ENCODE peak calls at places on chromosomes 7 and 10, in nine cellular contexts. F is aorta; C is skeletal muscle cell; H is cardiac fibroblast; D is GM23338; K is CD8-positive, alpha-beta memory T cell; B is fibroblast of lung; J is PC-9; Q is transverse colon. R is an unnamed sample.

GRCh38 chr7:123500878-123501489 is 33.4 kb downstream of the IQUB start:
- DNase-seq in F (no peak), C (no peak), H (no peak), D (no peak), K (no peak), B (no peak), J (no peak), Q (no peak), R (no peak)

GRCh38 chr10:4303045-4303444 is 518.0 kb upstream of the KLF6 start:
- DNase-seq in F (no peak), C (no peak), H (no peak), D (no peak), K (no peak), B (peak), J (no peak), Q (no peak), R (no peak)

GRCh38 chr7:151351967-151352366 is 10.4 kb downstream of the NUB1 start:
- DNase-seq in F (no peak), C (no peak), H (no peak), D (no peak), K (peak), B (no peak), J (no peak), Q (no peak), R (no peak)

GRCh38 chr10:93039721-93040120 is 20.9 kb upstream of the CYP26C1 start:
- DNase-seq in F (no peak), C (no peak), H (peak), D (peak), K (no peak), B (peak), J (no peak), Q (no peak), R (peak)

GRCh38 chr10:1141701-1142100 is 85.5 kb downstream of the WDR37 start:
- DNase-seq in F (no peak), C (no peak), H (no peak), D (no peak), K (no peak), B (no peak), J (no peak), Q (no peak), R (no peak)

GRCh38 chr7:87480386-87480785 is 4.9 kb upstream of the ABCB4 start:
- DNase-seq in F (no peak), C (no peak), H (no peak), D (no peak), K (no peak), B (no peak), J (no peak), Q (no peak), R (peak)

GRCh38 chr10:12628964-12629766 is 279.8 kb downstream of the CAMK1D start:
- DNase-seq in F (no peak), C (no peak), H (no peak), D (no peak), K (no peak), B (no peak), J (no peak), Q (peak), R (no peak)

GRCh38 chr7:43391518-43391917 is 191.4 kb upstream of the STK17A start:
- DNase-seq in F (no peak), C (no peak), H (no peak), D (peak), K (no peak), B (no peak), J (no peak), Q (no peak), R (no peak)

GRCh38 chr10:114685456-114685855 is 27.4 kb upstream of the ABLIM1 start:
- DNase-seq in F (no peak), C (no peak), H (no peak), D (no peak), K (no peak), B (no peak), J (no peak), Q (no peak), R (no peak)

GRCh38 chr7:36348256-36348655 is 41.4 kb upstream of the ANLN start:
- DNase-seq in F (no peak), C (peak), H (peak), D (no peak), K (no peak), B (peak), J (no peak), Q (no peak), R (peak)

GRCh38 chr10:97765201-97765600 is 6.6 kb downstream of the SFRP5 start:
- DNase-seq in F (no peak), C (peak), H (no peak), D (no peak), K (no peak), B (no peak), J (no peak), Q (peak), R (no peak)

GRCh38 chr10:61903184-61903990 is 1.9 kb downstream of the ARID5B start:
- DNase-seq in F (peak), C (no peak), H (peak), D (peak), K (peak), B (peak), J (peak), Q (peak), R (peak)

GRCh38 chr7:47453093-47454056 is 128.5 kb downstream of the TNS3 start:
- DNase-seq in F (peak), C (peak), H (peak), D (no peak), K (no peak), B (peak), J (peak), Q (peak), R (peak)
- H3K4me3 ChIP-seq in F (no peak), C (peak), H (peak), D (no peak), K (no peak), B (no peak), J (peak), Q (no peak), R (peak)

DNA sequence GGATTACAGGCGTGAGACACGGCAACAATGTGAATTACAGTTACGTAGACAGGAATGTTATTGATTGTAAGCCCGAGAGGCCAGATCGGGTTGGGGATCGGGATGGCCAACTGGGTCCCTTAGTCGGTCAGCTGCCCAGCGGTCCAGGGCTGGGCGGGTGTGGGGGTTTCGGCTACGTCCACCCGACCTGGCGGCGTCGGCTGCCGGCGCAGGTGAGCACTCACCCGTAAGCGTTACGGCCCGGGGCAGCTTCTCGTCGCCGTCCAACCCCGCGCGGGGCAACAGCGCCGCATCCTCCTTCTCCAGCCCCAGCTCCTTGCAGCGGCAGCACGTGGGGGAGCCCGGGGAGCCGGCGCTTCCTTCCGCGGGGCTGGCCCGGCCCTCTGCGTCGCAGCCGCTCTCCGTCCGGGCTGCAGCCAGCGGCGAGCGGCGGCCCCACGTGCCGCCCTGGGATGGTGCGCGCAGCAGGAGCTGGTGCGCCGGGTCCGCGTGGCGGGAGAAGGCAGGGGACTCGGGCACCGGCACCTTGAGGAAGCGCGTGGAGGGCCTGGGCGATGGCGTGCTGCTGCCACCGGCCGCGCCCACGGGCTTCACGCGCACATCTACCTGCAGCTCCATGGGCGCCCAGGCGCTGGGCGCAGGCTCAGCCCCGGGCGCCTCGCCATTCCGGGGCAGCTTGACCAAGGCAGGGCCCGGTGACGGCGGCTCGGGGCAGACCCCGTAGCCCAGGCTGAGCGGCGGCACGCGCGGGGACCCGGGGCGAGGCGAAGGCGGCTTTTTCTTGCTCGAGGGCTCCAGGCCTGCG is 609 bp downstream of the KLRG2 start:
- DNase-seq in F (no peak), C (no peak), H (no peak), D (peak), K (no peak), B (no peak), J (no peak), Q (no peak), R (no peak)
- H3K4me3 ChIP-seq in F (peak), C (peak), H (no peak), D (peak), K (peak), B (no peak), J (no peak), Q (peak), R (no peak)

GRCh38 chr10:16804123-16804522 is 13.1 kb downstream of the RSU1 start:
- DNase-seq in F (no peak), C (no peak), H (no peak), D (no peak), K (no peak), B (no peak), J (no peak), Q (no peak), R (no peak)

GRCh38 chr10:16809074-16809718 is 8.0 kb downstream of the RSU1 start:
- DNase-seq in F (no peak), C (no peak), H (peak), D (peak), K (peak), B (peak), J (no peak), Q (peak), R (peak)

GRCh38 chr10:16799621-16800020 is 17.6 kb downstream of the RSU1 start:
- DNase-seq in F (no peak), C (no peak), H (no peak), D (peak), K (no peak), B (no peak), J (no peak), Q (no peak), R (no peak)

GRCh38 chr10:16798571-16798970 is 18.7 kb downstream of the RSU1 start:
- DNase-seq in F (no peak), C (no peak), H (no peak), D (no peak), K (no peak), B (no peak), J (no peak), Q (no peak), R (no peak)

DNA sequence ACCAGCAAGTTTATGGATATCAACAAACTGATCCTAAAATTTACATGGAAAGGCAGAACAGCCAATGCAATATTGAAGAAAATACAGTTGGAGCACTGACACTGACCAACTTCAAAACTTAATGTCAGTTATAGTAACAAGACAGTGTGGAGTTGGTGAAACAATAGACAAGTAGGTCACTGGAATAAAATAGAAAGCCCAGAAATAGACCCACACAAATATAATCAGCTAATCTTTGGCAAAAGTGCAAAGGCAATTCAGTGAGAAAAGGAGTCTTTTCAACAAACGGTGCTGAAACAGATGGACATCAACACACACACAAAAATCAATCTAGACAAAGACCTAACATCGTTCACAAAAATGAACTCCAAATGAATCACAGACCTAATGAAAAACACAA is 13.8 kb downstream of the RSU1 start:
- DNase-seq in F (no peak), C (no peak), H (no peak), D (no peak), K (no peak), B (no peak), J (no peak), Q (no peak), R (no peak)
- H3K4me3 ChIP-seq in F (no peak), C (no peak), H (no peak), D (no peak), K (no peak), B (no peak), J (no peak), Q (no peak), R (no peak)

DNA sequence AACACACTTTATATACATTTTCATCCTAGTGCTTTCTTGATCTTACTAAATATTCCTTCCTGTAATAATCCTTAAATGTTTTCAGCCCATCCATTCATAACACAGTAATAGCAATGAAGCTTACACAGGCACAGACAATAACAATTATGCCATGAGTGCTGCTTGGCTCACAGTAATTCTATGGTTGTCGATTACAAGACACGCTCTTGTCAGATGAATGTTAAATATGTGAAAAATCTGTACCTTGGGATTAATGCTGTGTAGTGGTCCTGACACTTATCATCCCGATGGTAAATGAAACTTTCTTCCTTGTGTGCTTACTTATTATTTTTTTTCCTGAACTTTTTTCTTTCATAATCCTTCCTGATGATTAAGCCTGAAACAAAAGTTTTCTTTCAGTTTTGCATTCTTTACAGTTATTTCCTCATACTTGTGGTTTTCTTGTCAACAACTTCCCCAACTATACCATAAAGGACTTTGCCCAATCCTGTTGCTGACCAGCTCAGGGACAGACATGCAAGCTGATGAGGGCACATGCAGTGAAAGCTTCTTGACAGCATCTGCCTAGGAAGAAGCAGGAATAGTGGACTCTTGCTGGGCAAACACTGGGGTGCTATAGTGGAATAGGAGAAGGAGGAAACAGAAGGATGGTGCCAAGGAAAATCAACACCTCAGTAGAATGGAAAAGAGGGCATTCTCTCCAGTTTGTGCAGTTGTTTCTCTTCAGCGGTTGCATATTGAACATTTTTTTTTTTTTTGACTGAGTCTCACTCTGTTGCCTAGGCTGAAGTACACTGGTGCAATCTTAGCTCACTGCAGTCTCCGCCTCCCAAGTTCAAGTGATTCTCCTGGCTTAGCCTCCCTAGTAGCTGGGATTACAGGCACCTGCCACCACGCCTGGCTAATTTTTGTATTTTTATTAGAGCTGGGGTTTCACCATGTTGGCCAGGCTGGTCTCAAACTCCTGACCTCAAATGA is 6.7 kb upstream of the MGAM2 start:
- DNase-seq in F (peak), C (peak), H (peak), D (no peak), K (no peak), B (no peak), J (peak), Q (peak), R (no peak)
- H3K4me3 ChIP-seq in F (no peak), C (no peak), H (no peak), D (no peak), K (no peak), B (no peak), J (no peak), Q (no peak), R (no peak)

GRCh38 chr10:49187044-49187484 is 1.1 kb downstream of the TMEM273 start:
- DNase-seq in F (no peak), C (no peak), H (no peak), D (no peak), K (no peak), B (no peak), J (no peak), Q (no peak), R (no peak)
- H3K4me3 ChIP-seq in F (no peak), C (no peak), H (no peak), D (no peak), K (peak), B (no peak), J (no peak), Q (no peak), R (no peak)

DNA sequence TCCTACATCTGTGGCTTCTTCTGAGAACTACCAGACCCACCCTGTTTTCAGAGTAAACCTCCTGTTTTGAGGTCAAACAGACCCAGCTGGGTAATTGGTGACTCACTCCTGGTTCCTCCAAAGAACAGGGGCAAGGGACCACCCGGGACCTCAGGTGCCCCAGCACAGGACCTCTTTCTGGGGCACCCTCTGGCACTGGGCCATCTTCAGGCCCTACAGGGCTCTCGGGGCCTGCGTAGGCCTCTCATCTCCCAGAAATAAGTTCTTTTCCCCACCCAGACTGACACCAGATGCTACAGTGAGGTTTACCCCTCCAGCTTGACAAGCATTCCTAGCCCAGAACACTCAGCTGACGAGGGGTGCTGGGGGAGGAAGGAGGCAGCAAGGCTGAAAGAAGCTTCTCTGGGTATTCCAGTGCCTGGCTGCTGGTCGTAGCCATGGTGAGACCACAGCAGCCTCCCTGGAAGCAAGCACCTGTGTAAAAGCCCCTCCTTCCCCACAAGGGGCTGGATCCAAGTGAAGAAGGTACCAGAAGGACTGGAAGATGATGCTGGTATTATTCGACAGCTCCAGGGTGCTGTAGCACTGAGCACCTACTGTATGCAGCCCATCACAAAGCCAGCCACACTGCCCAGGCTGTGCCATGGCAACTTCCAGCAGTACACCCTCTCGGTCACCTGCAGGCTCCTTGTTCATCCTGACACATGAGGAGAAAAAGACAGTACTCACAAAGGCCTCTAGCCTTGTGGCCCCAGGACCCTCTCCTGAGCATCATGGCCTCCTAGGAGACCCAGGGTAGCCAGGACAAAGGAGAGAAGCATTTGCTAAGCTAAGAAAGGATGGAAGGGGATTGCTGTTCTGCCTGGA is 47.4 kb downstream of the ALOX5 start:
- DNase-seq in F (no peak), C (no peak), H (no peak), D (no peak), K (no peak), B (peak), J (no peak), Q (peak), R (no peak)
- H3K4me3 ChIP-seq in F (no peak), C (no peak), H (no peak), D (no peak), K (peak), B (no peak), J (no peak), Q (no peak), R (no peak)

DNA sequence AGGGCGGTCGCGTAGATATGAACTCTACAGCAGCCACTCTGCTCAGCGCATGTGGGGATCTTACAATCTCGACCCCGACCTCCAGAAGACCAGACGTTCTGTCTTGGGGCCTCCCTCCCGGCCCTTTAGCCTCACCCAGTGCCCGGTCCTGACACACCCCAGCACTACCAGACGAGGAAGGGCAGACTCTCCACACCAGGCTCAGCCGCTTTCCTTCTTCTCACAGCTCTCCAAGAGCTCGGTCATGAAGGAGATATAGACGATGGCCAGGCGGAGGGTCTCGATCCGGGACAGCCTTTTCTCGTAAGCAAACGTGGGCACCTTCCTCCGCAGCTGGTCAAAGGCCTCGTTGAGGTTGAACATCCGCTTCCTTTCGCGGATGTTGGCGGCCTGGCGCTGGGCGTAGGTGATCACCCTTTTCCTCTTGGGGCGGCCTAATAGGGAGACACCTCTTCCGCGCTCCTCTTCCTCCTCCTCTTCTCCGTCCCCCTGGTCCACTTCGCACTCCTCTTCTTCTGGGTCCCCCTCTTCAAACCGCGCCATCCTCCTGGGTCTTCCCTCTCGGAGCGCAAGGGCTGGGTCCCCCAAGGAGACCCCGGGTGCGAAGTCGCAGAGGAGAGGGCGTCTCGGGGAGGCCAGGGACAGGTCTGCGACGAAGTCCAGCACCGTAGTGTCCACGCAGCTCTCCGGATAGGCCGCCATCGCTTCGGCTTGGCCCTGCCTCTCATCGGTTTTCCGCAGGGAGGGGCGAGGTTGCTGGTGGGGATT is at the start of gene FERD3L:
- DNase-seq in F (no peak), C (no peak), H (no peak), D (peak), K (no peak), B (no peak), J (no peak), Q (no peak), R (no peak)
- H3K4me3 ChIP-seq in F (peak), C (no peak), H (no peak), D (peak), K (no peak), B (no peak), J (no peak), Q (no peak), R (peak)

GRCh38 chr10:68470300-68470699 is 1.5 kb downstream of the DNA2 start:
- DNase-seq in F (no peak), C (no peak), H (no peak), D (no peak), K (no peak), B (no peak), J (no peak), Q (no peak), R (no peak)
- H3K4me3 ChIP-seq in F (no peak), C (peak), H (peak), D (peak), K (no peak), B (peak), J (peak), Q (no peak), R (peak)

DNA sequence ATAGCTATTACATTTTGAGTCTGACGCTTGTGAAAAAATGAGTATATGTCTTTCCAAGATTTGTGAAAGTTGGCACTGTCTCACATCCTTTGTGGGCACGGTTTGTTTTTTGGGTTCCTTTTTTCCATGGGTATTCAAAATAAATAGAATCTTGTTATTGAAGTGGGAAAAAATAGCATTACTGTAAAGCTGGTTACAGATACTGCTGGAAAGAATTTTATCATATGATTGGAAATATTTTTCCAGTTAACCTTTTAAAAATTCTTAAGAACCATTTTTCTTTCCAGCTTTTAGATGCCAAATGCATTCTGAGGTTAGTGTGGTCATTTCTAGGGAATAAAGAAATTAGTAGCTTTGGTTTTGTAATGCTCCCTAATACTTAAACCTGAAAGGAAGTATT is 11.4 kb downstream of the NET1 start:
- DNase-seq in F (no peak), C (no peak), H (no peak), D (no peak), K (no peak), B (no peak), J (no peak), Q (no peak), R (no peak)
- H3K4me3 ChIP-seq in F (no peak), C (no peak), H (no peak), D (no peak), K (no peak), B (no peak), J (no peak), Q (no peak), R (no peak)

R was measured in astrocyte of the spinal cord.